ENCODE peak calls at places on chromosomes 16 and 17, in seven cellular contexts. B, R, T, N, O, F and P are unnamed samples.

GRCh38 chr17:66549731-66550207 is 247.4 kb downstream of the PRKCA start:
- DNase-seq in R (peak), B (no peak), F (peak), O (peak), T (peak), N (no peak), P (peak)

GRCh38 chr16:5072334-5073278 is 963 bp downstream of the ALG1 start:
- DNase-seq in B (no peak), T (no peak), O (peak), R (no peak), N (no peak), F (no peak), P (no peak)

GRCh38 chr17:4742133-4742532 is 2.4 kb upstream of the CXCL16 start:
- DNase-seq in F (no peak), N (no peak), T (no peak), B (no peak), R (no peak), O (no peak), P (no peak)

GRCh38 chr16:80997139-80997798 is 9.4 kb downstream of the CMC2 start:
- DNase-seq in R (no peak), T (no peak), O (peak), F (no peak), N (no peak), B (no peak), P (no peak)

GRCh38 chr17:80036715-80037477 is 454 bp downstream of the CCDC40 start:
- DNase-seq in F (peak), R (peak), T (no peak), O (no peak), N (peak), B (peak), P (no peak)

GRCh38 chr17:55448681-55449080 is 27.0 kb upstream of the MMD start:
- DNase-seq in N (no peak), T (no peak), F (no peak), O (peak), B (no peak), R (no peak), P (no peak)

GRCh38 chr16:30054959-30055553 is 10.5 kb upstream of the ALDOA start:
- DNase-seq in T (peak), O (no peak), F (no peak), R (peak), N (peak), B (peak), P (no peak)

GRCh38 chr16:87016636-87017035 is 300.6 kb downstream of the C16orf95 start:
- DNase-seq in N (no peak), T (no peak), F (no peak), R (no peak), O (no peak), B (no peak), P (no peak)

GRCh38 chr16:53061701-53062159 is 6.9 kb downstream of the CHD9 start:
- DNase-seq in F (no peak), B (no peak), O (no peak), N (no peak), T (peak), R (no peak), P (no peak)

GRCh38 chr17:14359251-14359939 is 58.5 kb downstream of the HS3ST3B1 start:
- DNase-seq in T (no peak), R (no peak), N (peak), O (no peak), B (no peak), F (no peak), P (no peak)

GRCh38 chr16:87163637-87164036 is 153.6 kb downstream of the C16orf95 start:
- DNase-seq in T (no peak), R (no peak), F (no peak), N (no peak), B (no peak), O (no peak), P (no peak)

GRCh38 chr17:58004060-58004459 is 3.0 kb downstream of the SRSF1 start:
- DNase-seq in B (no peak), O (no peak), T (no peak), N (no peak), R (no peak), F (no peak), P (no peak)

GRCh38 chr17:58002558-58002957 is 4.5 kb downstream of the SRSF1 start:
- DNase-seq in N (no peak), O (no peak), B (no peak), R (no peak), F (no peak), T (no peak), P (no peak)

GRCh38 chr17:58002154-58002553 is 4.9 kb downstream of the SRSF1 start:
- DNase-seq in T (no peak), N (no peak), R (no peak), B (no peak), F (no peak), O (no peak), P (no peak)

GRCh38 chr17:58001461-58002124 is 5.5 kb downstream of the SRSF1 start:
- DNase-seq in F (no peak), B (no peak), O (no peak), T (no peak), N (no peak), R (no peak), P (no peak)

DNA sequence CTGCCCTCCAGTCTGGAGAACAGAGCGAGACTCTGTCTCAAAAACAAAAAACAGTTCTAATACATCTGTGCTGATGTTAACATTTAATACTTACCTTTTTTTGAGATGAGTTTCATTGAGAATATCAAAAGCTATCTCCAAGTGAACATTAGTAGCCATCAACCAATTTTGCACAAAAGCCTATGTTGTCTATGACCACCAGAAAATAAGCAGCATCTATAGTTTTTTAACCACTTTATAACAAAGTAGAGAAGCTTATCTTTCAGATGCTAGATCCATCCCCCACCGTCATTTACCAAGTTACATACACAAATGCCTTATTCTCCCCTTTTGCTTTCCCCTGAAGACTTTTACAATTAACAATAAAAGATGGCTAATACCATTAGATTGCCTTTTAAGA is 4.1 kb downstream of the SRSF1 start:
- DNase-seq in T (no peak), O (no peak), R (no peak), B (no peak), N (no peak), F (no peak), P (no peak)
- H3K4me3 ChIP-seq in T (no peak), O (no peak), R (peak), B (no peak), N (no peak), F (no peak), P (no peak)

DNA sequence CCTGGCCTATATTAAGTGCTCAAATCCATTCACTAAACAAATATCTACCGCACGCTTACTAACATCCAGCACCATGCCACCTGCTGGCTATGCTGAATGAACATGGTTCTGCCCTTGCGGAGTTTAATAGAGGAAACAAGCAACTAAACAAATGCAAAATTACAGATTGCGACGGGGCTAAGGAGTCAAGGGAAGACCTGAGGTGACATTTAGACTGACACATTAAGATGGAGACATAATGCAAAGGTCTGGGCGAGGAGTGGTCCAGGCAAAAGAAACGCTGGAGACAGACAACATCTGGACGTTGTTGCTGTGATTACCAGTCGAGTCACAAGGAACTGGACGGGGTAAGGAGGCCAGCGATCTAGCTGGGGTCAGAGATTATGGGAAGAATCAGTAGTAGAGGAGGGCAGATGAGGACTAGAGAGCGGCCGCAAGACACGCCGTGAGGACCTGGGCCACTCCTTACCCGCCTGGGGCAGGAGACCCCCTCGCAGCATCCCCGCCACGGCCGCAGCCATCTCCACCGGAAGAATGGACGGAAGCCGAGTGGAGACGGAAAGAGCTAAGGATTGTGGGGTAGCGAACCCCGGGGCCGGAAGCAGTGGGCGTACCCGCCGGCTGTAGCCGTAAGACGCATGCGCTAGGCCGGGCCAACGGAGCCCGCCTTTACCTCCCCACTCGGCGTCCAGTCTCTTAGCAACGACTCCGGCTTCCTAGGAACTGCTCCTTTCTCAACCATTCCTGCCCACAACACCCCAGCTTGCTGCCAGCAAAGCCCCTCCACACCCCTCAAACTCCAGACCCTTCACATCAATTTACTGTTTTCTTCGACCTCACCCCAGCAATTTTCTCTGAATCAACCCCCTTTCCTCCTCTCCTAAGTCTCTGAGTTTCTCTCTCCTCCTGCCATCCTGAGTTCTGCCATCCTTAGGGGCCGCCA is at the start of the genes LRRC46 and MRPL10:
- DNase-seq in R (peak), N (peak), T (peak), O (peak), B (peak), F (peak), P (peak)
- TF ChIP-seq CTCF in R (peak), N (no peak), T (peak), O (peak), B (no peak), F (peak), P (peak)

DNA sequence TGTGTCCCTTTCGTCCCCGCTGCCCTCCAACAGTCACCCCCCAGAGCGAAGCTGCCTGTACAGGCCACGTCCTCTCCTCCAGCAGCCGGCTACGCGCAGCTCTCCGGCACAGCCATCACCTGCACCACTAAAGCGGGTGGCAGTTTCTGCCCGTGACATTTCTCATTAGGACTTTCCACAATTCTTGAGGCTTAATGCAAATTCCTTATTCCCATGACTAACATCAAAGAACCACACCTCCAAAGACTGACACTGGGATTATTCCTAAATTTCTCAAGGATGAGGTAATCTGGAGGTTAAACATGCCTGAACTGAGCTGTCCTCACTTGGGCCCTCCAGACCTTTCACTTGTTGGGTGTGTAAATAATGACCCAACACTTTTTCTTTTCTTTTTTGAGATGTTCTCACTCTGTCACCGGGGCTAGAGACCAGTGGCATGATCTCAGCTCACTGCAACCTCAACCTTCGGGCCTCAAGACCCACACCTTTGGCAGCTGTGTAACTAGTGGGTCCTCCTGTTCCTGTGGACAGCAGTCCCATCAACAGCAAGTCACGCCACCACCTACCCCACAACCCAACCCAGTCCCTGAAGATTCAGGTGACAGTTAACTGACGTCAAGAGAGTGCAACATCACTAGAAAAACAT is 11.7 kb downstream of the ANKRD11 start:
- DNase-seq in T (no peak), R (no peak), F (no peak), B (no peak), N (peak), O (peak), P (peak)
- H3K4me3 ChIP-seq in T (no peak), R (no peak), F (no peak), B (no peak), N (no peak), O (no peak), P (no peak)

GRCh38 chr16:46800494-46800893 is 30.5 kb downstream of the C16orf87 start:
- DNase-seq in T (no peak), B (no peak), N (no peak), O (no peak), R (no peak), F (no peak), P (no peak)

GRCh38 chr16:46803373-46803772 is 27.6 kb downstream of the C16orf87 start:
- DNase-seq in F (no peak), R (no peak), O (no peak), B (no peak), N (no peak), T (no peak), P (no peak)

GRCh38 chr16:46796764-46797269 is 34.2 kb downstream of the C16orf87 start:
- DNase-seq in F (no peak), B (no peak), N (no peak), O (no peak), R (no peak), T (no peak), P (no peak)

DNA sequence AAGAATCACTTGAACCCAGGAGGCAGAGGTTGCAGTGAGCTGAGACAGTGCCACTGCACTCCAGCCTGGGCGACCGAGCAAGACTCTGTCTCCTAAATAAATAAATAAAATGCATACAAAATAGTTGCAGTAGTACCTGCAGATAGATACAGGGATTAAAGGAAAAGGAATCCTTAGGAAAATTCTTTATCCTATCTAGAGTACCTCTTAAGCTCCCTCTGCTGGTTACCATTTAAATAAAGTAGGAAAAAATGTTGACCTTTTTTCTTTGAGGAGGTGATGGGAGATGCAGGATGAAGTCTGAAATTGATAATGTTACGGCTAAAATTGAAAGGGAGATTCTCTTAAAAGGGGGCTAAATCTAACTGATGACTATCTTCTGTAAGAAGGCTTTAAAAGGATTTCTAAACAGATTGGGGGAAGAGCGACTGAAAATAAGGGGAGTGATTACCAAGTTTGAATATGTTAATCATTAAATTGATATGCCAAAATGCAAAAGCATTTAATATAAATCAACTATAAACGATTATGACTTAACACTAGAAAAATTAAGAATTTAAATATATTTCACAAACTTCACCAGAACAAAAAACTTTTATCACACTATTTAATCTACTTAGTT is 29.4 kb downstream of the C16orf87 start:
- DNase-seq in O (peak), N (no peak), B (no peak), T (no peak), F (no peak), R (peak), P (no peak)
- TF ChIP-seq CTCF in O (peak), N (no peak), B (peak), T (peak), F (peak), R (no peak), P (peak)

GRCh38 chr16:23131436-23131835 is 17.8 kb downstream of the USP31 start:
- DNase-seq in F (no peak), O (no peak), T (no peak), N (no peak), B (no peak), R (no peak), P (no peak)

GRCh38 chr16:23131036-23131435 is 18.2 kb downstream of the USP31 start:
- DNase-seq in B (no peak), O (no peak), F (no peak), T (no peak), N (no peak), R (no peak), P (no peak)

GRCh38 chr16:23131841-23132576 is 17.2 kb downstream of the USP31 start:
- DNase-seq in N (no peak), B (no peak), R (no peak), O (no peak), T (no peak), F (no peak), P (no peak)

GRCh38 chr16:23134274-23134673 is 15.0 kb downstream of the USP31 start:
- DNase-seq in R (no peak), O (peak), N (no peak), T (no peak), F (peak), B (peak), P (no peak)

DNA sequence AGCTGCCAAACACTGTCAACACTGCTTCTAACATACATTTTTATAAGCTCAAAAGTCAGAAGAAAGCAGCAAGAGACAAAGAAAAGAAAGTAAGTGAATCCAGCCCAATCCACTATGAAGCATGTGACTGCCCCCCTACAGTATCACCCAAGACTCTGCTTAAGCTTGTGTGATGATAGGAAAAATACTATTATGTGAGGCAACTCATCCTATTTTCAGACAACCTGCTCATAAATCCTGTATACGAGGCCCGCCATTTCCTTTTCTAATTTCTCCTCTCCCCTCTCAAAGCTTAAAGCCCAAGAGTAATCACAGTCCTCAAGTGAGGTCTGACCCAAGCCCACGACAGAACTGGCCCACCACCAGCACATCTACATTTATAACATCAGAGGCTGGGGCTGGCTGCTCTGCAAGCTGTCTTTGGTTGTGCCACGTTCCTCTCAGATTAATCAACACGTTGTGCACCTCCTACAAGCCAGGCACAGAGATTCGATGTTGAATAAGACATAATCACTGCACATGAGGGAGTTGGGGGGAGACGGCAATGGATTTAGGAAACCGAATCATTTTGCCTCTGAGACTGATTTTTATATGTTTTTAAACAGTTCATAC is 16.2 kb downstream of the USP31 start:
- DNase-seq in R (no peak), O (peak), B (no peak), F (no peak), N (no peak), T (no peak), P (no peak)
- H3K4me3 ChIP-seq in R (no peak), O (peak), B (no peak), F (no peak), N (no peak), T (no peak), P (no peak)

DNA sequence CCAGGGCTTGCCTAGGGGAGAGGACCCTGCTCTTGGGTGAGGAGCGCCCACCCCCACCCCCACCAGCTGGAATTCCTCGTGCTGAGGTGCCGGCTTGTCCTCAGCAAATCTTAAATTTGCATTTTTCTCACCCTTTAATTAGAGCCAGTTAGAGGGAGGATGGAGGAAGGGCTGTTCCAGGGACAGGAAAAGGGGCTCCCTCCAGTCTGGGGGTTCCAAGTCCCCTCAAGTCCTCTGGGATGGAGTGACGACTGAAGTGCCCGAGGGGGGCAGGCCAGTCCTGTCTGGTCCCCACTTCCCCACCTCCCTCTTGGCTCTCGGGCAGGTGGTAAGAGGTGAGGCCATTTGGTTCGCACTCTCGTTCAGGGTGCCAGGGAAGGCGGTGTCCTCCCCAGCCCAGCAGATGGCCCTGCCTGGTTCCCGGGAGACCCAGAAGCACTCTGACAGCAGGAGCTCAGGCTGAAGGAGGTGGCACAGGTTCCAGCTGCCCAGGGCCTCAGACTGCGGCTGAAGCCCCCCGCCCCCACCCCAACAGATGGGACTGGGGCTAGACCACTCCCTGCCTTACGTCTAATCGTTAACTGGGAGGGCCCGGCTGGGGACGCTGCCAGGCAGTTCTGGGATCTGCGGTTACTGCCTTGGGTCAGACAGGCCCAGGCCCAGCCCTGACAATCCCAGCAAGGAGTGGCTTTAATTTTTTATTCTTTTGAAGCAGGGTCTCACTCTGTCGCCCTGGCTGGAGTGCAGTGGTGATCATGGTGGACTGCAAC is 2.2 kb downstream of the RAB26 start:
- DNase-seq in O (peak), T (peak), F (no peak), N (peak), R (peak), B (peak), P (no peak)
- TF ChIP-seq CTCF in O (no peak), T (no peak), F (no peak), N (no peak), R (no peak), B (no peak), P (peak)

DNA sequence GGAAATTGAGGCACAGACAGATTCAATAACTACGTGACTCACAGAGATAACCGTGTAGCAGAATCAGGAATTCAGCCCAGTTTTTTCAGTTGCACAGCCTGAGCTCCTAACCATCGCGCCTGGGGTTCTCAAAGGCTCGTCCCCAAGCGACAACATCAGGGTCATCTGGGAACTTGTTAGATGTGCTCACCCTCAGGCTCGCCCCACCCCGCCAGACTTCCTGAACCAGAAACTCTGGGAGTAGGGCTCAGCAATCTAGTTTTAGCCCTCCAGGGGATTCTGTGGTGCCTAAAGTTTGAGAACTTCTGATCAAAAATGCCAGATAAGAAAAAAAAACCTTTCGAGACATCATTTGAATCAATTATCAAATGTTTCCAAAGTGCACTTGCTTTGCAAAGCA is 559.8 kb downstream of the WWOX start:
- DNase-seq in B (no peak), O (no peak), R (no peak), T (no peak), N (no peak), F (no peak), P (no peak)
- H3K4me3 ChIP-seq in B (no peak), O (no peak), R (no peak), T (no peak), N (no peak), F (no peak), P (no peak)